ENCODE peak calls at places on chromosomes 2 and 18, in seven cellular contexts. One of them, this sample, is unnamed.

GRCh38 chr2:40455661-40456060 is 3.8 kb upstream of the SLC8A1 start:
- DNase-seq in fibroblast of mammary gland: peak
- DNase-seq in GOT3: no peak
- DNase-seq in H4: no peak
- DNase-seq in HL-60: peak
- DNase-seq in ovary: no peak
- DNase-seq in HT-29: no peak
- DNase-seq in this sample: no peak

GRCh38 chr2:30656079-30656478 is 151.2 kb downstream of the CAPN13 start:
- DNase-seq in GOT3: no peak
- DNase-seq in HL-60: no peak
- DNase-seq in HT-29: no peak
- DNase-seq in ovary: no peak
- DNase-seq in H4: no peak
- DNase-seq in fibroblast of mammary gland: peak
- DNase-seq in this sample: no peak

GRCh38 chr2:226387499-226387942 is 412.1 kb downstream of the IRS1 start:
- DNase-seq in HL-60: no peak
- DNase-seq in HT-29: no peak
- DNase-seq in H4: no peak
- DNase-seq in fibroblast of mammary gland: peak
- DNase-seq in GOT3: no peak
- DNase-seq in ovary: no peak
- DNase-seq in this sample: peak

GRCh38 chr18:79935098-79935480 is 16.4 kb downstream of the SLC66A2 start:
- DNase-seq in H4: no peak
- DNase-seq in HT-29: no peak
- DNase-seq in fibroblast of mammary gland: no peak
- DNase-seq in HL-60: no peak
- DNase-seq in ovary: peak
- DNase-seq in GOT3: no peak
- DNase-seq in this sample: no peak

GRCh38 chr18:36158261-36158867 is 28.7 kb downstream of the ELP2 start:
- DNase-seq in H4: no peak
- DNase-seq in GOT3: no peak
- DNase-seq in HL-60: no peak
- DNase-seq in fibroblast of mammary gland: peak
- DNase-seq in HT-29: no peak
- DNase-seq in ovary: no peak
- DNase-seq in this sample: no peak

GRCh38 chr2:109396338-109397180 is 217.2 kb downstream of the SEPTIN10 start:
- DNase-seq in HT-29: no peak
- DNase-seq in H4: peak
- DNase-seq in HL-60: no peak
- DNase-seq in ovary: no peak
- DNase-seq in GOT3: no peak
- DNase-seq in fibroblast of mammary gland: peak
- DNase-seq in this sample: no peak

GRCh38 chr2:62195421-62196277 is at the start of gene B3GNT2:
- DNase-seq in ovary: peak
- DNase-seq in GOT3: no peak
- DNase-seq in HL-60: peak
- DNase-seq in HT-29: peak
- DNase-seq in H4: peak
- DNase-seq in fibroblast of mammary gland: peak
- DNase-seq in this sample: peak

GRCh38 chr2:163556511-163556910 is 179.3 kb downstream of the FIGN start:
- DNase-seq in ovary: no peak
- DNase-seq in HT-29: no peak
- DNase-seq in HL-60: no peak
- DNase-seq in H4: no peak
- DNase-seq in GOT3: no peak
- DNase-seq in fibroblast of mammary gland: no peak
- DNase-seq in this sample: no peak

GRCh38 chr18:34591920-34592444 is 118.1 kb upstream of the DTNA start:
- DNase-seq in HT-29: no peak
- DNase-seq in H4: no peak
- DNase-seq in GOT3: no peak
- DNase-seq in ovary: no peak
- DNase-seq in fibroblast of mammary gland: no peak
- DNase-seq in HL-60: no peak
- DNase-seq in this sample: peak

GRCh38 chr2:27980242-27980641 is 89.7 kb downstream of the BABAM2 start:
- DNase-seq in HT-29: no peak
- DNase-seq in fibroblast of mammary gland: no peak
- DNase-seq in H4: no peak
- DNase-seq in GOT3: no peak
- DNase-seq in ovary: no peak
- DNase-seq in HL-60: no peak
- DNase-seq in this sample: no peak

GRCh38 chr2:165794520-165794882 is 454 bp upstream of the GALNT3 start:
- DNase-seq in HT-29: peak
- DNase-seq in H4: no peak
- DNase-seq in HL-60: peak
- DNase-seq in GOT3: no peak
- DNase-seq in ovary: peak
- DNase-seq in fibroblast of mammary gland: peak
- DNase-seq in this sample: no peak

GRCh38 chr18:44036500-44036899 is 644.2 kb upstream of the SETBP1 start:
- DNase-seq in HT-29: no peak
- DNase-seq in fibroblast of mammary gland: no peak
- DNase-seq in HL-60: no peak
- DNase-seq in ovary: no peak
- DNase-seq in GOT3: no peak
- DNase-seq in H4: no peak
- DNase-seq in this sample: peak

GRCh38 chr2:200578778-200579177 is 7.0 kb upstream of the AOX1 start:
- DNase-seq in fibroblast of mammary gland: peak
- DNase-seq in HL-60: peak
- DNase-seq in HT-29: peak
- DNase-seq in H4: peak
- DNase-seq in ovary: no peak
- DNase-seq in GOT3: peak
- DNase-seq in this sample: peak

GRCh38 chr18:24296273-24296672 is 101.4 kb downstream of the OSBPL1A start:
- DNase-seq in HL-60: no peak
- DNase-seq in HT-29: no peak
- DNase-seq in H4: no peak
- DNase-seq in GOT3: no peak
- DNase-seq in fibroblast of mammary gland: no peak
- DNase-seq in ovary: no peak
- DNase-seq in this sample: no peak

This sample was measured in SJCRH30.